ENCODE peak calls at places on chromosomes 1 and 21, in eight cellular contexts. G is stimulated activated CD8-positive, alpha-beta memory T cell treated with anti-CD3 and anti-CD28 coated beads, Interleukin-7, amount 100 ng/mL, for 24 hours; W is T-helper 1 cell; K is left lung; B is putamen; V is EH; L is Karpas-422; J is upper lobe of left lung. R is an unnamed sample.

GRCh38 chr1:37989381-37989930 is 366 bp downstream of the SF3A3 start:
- DNase-seq in G (no peak), W (no peak), K (peak), B (no peak), V (peak), L (peak), J (no peak), R (no peak)

GRCh38 chr1:176691251-176692228 is 228.6 kb downstream of the PAPPA2 start:
- DNase-seq in G (no peak), W (no peak), K (no peak), B (peak), V (peak), L (peak), J (no peak), R (no peak)

GRCh38 chr1:113444857-113445256 is 54.5 kb downstream of the MAGI3 start:
- DNase-seq in G (no peak), W (no peak), K (no peak), B (no peak), V (no peak), L (no peak), J (no peak), R (no peak)

GRCh38 chr1:198201956-198202784 is 45.4 kb downstream of the NEK7 start:
- DNase-seq in G (no peak), W (no peak), K (no peak), B (no peak), V (no peak), L (no peak), J (no peak), R (no peak)

GRCh38 chr21:8991088-8991907 is 1530.1 kb upstream of the TPTE start:
- DNase-seq in G (no peak), W (no peak), K (no peak), B (no peak), V (peak), L (peak), J (no peak), R (no peak)

GRCh38 chr1:182446033-182446669 is 3.8 kb upstream of the RGSL1 start:
- DNase-seq in G (no peak), W (no peak), K (no peak), B (no peak), V (peak), L (peak), J (no peak), R (no peak)

GRCh38 chr1:244065063-244065788 is 14.1 kb downstream of the ZBTB18 start:
- DNase-seq in G (no peak), W (no peak), K (no peak), B (peak), V (no peak), L (no peak), J (no peak), R (no peak)

GRCh38 chr1:55320891-55321290 is 105.7 kb upstream of the USP24 start:
- DNase-seq in G (no peak), W (no peak), K (no peak), B (no peak), V (no peak), L (no peak), J (no peak), R (no peak)

GRCh38 chr1:19430121-19431068 is 54.9 kb downstream of the CAPZB start:
- DNase-seq in G (no peak), W (no peak), K (no peak), B (peak), V (peak), L (no peak), J (peak), R (no peak)

R was measured in T-helper 17 cell.